ENCODE peak calls at places on chromosomes 3 and 15, in ten cellular contexts. Q, W, Y, R, H, G, K, P, U and A are unnamed samples.

GRCh38 chr3:53702776-53703175 is 143.4 kb downstream of the CHDH start:
- DNase-seq in P (no peak), U (no peak), K (no peak), G (no peak), R (no peak), W (no peak), Q (no peak), H (no peak), Y (no peak), A (no peak)

GRCh38 chr15:31060429-31061140 is 40.9 kb downstream of the TRPM1 start:
- DNase-seq in K (no peak), H (no peak), G (no peak), R (no peak), U (no peak), P (no peak), Y (no peak), Q (no peak), W (no peak), A (no peak)

GRCh38 chr3:160400631-160401150 is 1.2 kb downstream of the SMC4 start:
- DNase-seq in K (no peak), H (peak), G (no peak), Y (peak), Q (peak), U (peak), P (peak), W (no peak), R (no peak), A (peak)

GRCh38 chr3:156668073-156668763 is 6.2 kb upstream of the TIPARP start:
- DNase-seq in W (no peak), K (no peak), H (no peak), Y (peak), R (peak), U (no peak), Q (no peak), P (no peak), G (no peak), A (no peak)

GRCh38 chr15:99566157-99566900 is 545 bp downstream of the MEF2A start:
- DNase-seq in W (peak), K (peak), H (peak), Y (peak), U (peak), P (peak), G (peak), Q (peak), R (no peak), A (peak)

GRCh38 chr3:128561504-128561903 is 68.5 kb upstream of the GATA2 start:
- DNase-seq in Q (no peak), Y (no peak), G (no peak), U (no peak), W (no peak), P (no peak), R (no peak), H (no peak), K (no peak), A (no peak)

GRCh38 chr3:164806188-164806587 is 272.1 kb downstream of the SI start:
- DNase-seq in W (no peak), Q (no peak), K (no peak), G (no peak), R (no peak), P (no peak), H (no peak), U (no peak), Y (no peak), A (no peak)

GRCh38 chr15:87604857-87605446 is 651.6 kb downstream of the NTRK3 start:
- DNase-seq in K (no peak), R (no peak), Q (no peak), H (peak), Y (no peak), W (peak), U (no peak), P (no peak), G (no peak), A (no peak)

GRCh38 chr15:31262901-31263671 is 63.5 kb upstream of the KLF13 start:
- DNase-seq in H (peak), Q (peak), W (peak), P (peak), G (no peak), R (peak), U (no peak), K (no peak), Y (peak), A (no peak)

GRCh38 chr15:66840615-66841014 is 138.6 kb downstream of the SMAD6 start:
- DNase-seq in G (no peak), W (no peak), Q (no peak), R (no peak), P (no peak), Y (no peak), U (no peak), K (no peak), H (no peak), A (no peak)

GRCh38 chr15:101183226-101183925 is 68.5 kb downstream of the CHSY1 start:
- DNase-seq in H (no peak), K (no peak), R (peak), Q (no peak), W (peak), U (no peak), P (no peak), Y (no peak), G (no peak), A (no peak)

GRCh38 chr3:20837676-20838302 is 651.8 kb upstream of the SGO1 start:
- DNase-seq in P (no peak), U (no peak), Y (no peak), K (peak), H (no peak), Q (no peak), G (no peak), W (peak), R (no peak), A (no peak)

GRCh38 chr3:186785517-186786018 is 2.2 kb downstream of the EIF4A2 start:
- DNase-seq in U (no peak), R (no peak), H (no peak), P (no peak), G (peak), K (no peak), W (no peak), Y (no peak), Q (no peak), A (no peak)

GRCh38 chr15:63933522-63933921 is 99.8 kb upstream of the HERC1 start:
- DNase-seq in Y (no peak), R (peak), W (no peak), P (no peak), K (no peak), G (no peak), Q (no peak), U (no peak), H (no peak), A (no peak)

GRCh38 chr15:64808785-64809453 is 16.5 kb downstream of the PIF1 start:
- DNase-seq in G (no peak), H (peak), P (no peak), U (no peak), K (no peak), Y (no peak), W (no peak), R (no peak), Q (no peak), A (no peak)

GRCh38 chr3:100029052-100029451 is 85.2 kb downstream of the FILIP1L start:
- DNase-seq in U (no peak), G (no peak), R (no peak), Y (no peak), H (no peak), Q (no peak), K (no peak), P (no peak), W (no peak), A (no peak)

GRCh38 chr15:31280831-31281216 is 45.8 kb upstream of the KLF13 start:
- DNase-seq in P (no peak), K (no peak), W (no peak), Y (no peak), H (peak), G (no peak), R (no peak), U (no peak), Q (peak), A (no peak)

GRCh38 chr15:22944651-22945050 is 35.5 kb downstream of the CYFIP1 start:
- DNase-seq in P (peak), Q (no peak), U (no peak), Y (peak), H (no peak), K (peak), R (no peak), G (no peak), W (no peak), A (peak)